ENCODE peak calls at places on chromosome 10, in ten cellular contexts. One of them, this sample, is unnamed.

GRCh38 chr10:58952747-58953466 is 223.5 kb upstream of the PHYHIPL start:
- DNase-seq in prostate gland: peak; percentile 49
- DNase-seq in sigmoid colon: no peak
- DNase-seq in stomach: peak; percentile 46
- DNase-seq in K562: peak; percentile 43
- DNase-seq in endothelial cell of umbilical vein: peak; percentile 47
- DNase-seq in transverse colon: peak; percentile 36
- DNase-seq in GM23338: peak; percentile 74
- DNase-seq in HCT116: peak; percentile 24
- DNase-seq in upper lobe of left lung: no peak
- DNase-seq in this sample: no peak

GRCh38 chr10:12419279-12419847 is 70.0 kb downstream of the CAMK1D start:
- DNase-seq in K562: no peak
- DNase-seq in transverse colon: no peak
- DNase-seq in HCT116: peak; percentile 79
- DNase-seq in stomach: no peak
- DNase-seq in sigmoid colon: peak; percentile 86
- DNase-seq in upper lobe of left lung: no peak
- DNase-seq in prostate gland: no peak
- DNase-seq in endothelial cell of umbilical vein: peak; percentile 61
- DNase-seq in GM23338: no peak
- DNase-seq in this sample: no peak

GRCh38 chr10:111956841-111957240 is 226.7 kb downstream of the GPAM start:
- DNase-seq in transverse colon: no peak
- DNase-seq in endothelial cell of umbilical vein: no peak
- DNase-seq in upper lobe of left lung: no peak
- DNase-seq in GM23338: peak; percentile 2
- DNase-seq in K562: no peak
- DNase-seq in stomach: no peak
- DNase-seq in prostate gland: no peak
- DNase-seq in HCT116: no peak
- DNase-seq in sigmoid colon: no peak
- DNase-seq in this sample: no peak

GRCh38 chr10:44492678-44493077 is 107.8 kb upstream of the CXCL12 start:
- DNase-seq in transverse colon: no peak
- DNase-seq in endothelial cell of umbilical vein: no peak
- DNase-seq in K562: no peak
- DNase-seq in stomach: no peak
- DNase-seq in HCT116: no peak
- DNase-seq in GM23338: no peak
- DNase-seq in sigmoid colon: no peak
- DNase-seq in prostate gland: no peak
- DNase-seq in upper lobe of left lung: no peak
- DNase-seq in this sample: no peak

GRCh38 chr10:76082956-76083355 is 651.5 kb downstream of the LRMDA start:
- DNase-seq in endothelial cell of umbilical vein: no peak
- DNase-seq in K562: no peak
- DNase-seq in prostate gland: no peak
- DNase-seq in transverse colon: peak; percentile 8
- DNase-seq in GM23338: peak; percentile 98
- DNase-seq in stomach: no peak
- DNase-seq in HCT116: peak; percentile 74
- DNase-seq in upper lobe of left lung: no peak
- DNase-seq in sigmoid colon: no peak
- DNase-seq in this sample: no peak

GRCh38 chr10:74738052-74738451 is 88.3 kb upstream of the KAT6B start:
- DNase-seq in prostate gland: no peak
- DNase-seq in transverse colon: no peak
- DNase-seq in HCT116: no peak
- DNase-seq in upper lobe of left lung: no peak
- DNase-seq in K562: no peak
- DNase-seq in sigmoid colon: no peak
- DNase-seq in GM23338: no peak
- DNase-seq in endothelial cell of umbilical vein: peak; percentile 13
- DNase-seq in stomach: no peak
- DNase-seq in this sample: no peak

GRCh38 chr10:58335306-58336005 is 650 bp downstream of the UBE2D1 start:
- DNase-seq in endothelial cell of umbilical vein: peak; percentile 63
- DNase-seq in sigmoid colon: peak; percentile 70
- DNase-seq in GM23338: peak; percentile 53
- DNase-seq in upper lobe of left lung: peak; percentile 35
- DNase-seq in prostate gland: peak; percentile 5
- DNase-seq in HCT116: peak; percentile 27
- DNase-seq in stomach: peak; percentile 26
- DNase-seq in transverse colon: peak; percentile 27
- DNase-seq in K562: peak; percentile 28
- DNase-seq in this sample: no peak

GRCh38 chr10:13716161-13717071 is 129.7 kb downstream of the PRPF18 start:
- DNase-seq in sigmoid colon: no peak
- DNase-seq in stomach: no peak
- DNase-seq in transverse colon: no peak
- DNase-seq in HCT116: no peak
- DNase-seq in K562: no peak
- DNase-seq in upper lobe of left lung: no peak
- DNase-seq in endothelial cell of umbilical vein: peak; percentile 81
- DNase-seq in prostate gland: no peak
- DNase-seq in GM23338: no peak
- DNase-seq in this sample: no peak

GRCh38 chr10:96651998-96652431 is 65.2 kb upstream of the TM9SF3 start:
- DNase-seq in upper lobe of left lung: peak; percentile 61
- DNase-seq in stomach: no peak
- DNase-seq in sigmoid colon: no peak
- DNase-seq in K562: no peak
- DNase-seq in transverse colon: peak; percentile 41
- DNase-seq in prostate gland: no peak
- DNase-seq in GM23338: no peak
- DNase-seq in endothelial cell of umbilical vein: no peak
- DNase-seq in HCT116: no peak
- DNase-seq in this sample: no peak

GRCh38 chr10:53361281-53361680 is 588.7 kb upstream of the MBL2 start:
- DNase-seq in stomach: no peak
- DNase-seq in transverse colon: no peak
- DNase-seq in sigmoid colon: no peak
- DNase-seq in endothelial cell of umbilical vein: no peak
- DNase-seq in upper lobe of left lung: no peak
- DNase-seq in K562: no peak
- DNase-seq in GM23338: no peak
- DNase-seq in prostate gland: no peak
- DNase-seq in HCT116: no peak
- DNase-seq in this sample: no peak

GRCh38 chr10:79046991-79047874 is 21.5 kb upstream of the ZMIZ1 start:
- DNase-seq in prostate gland: no peak
- DNase-seq in GM23338: no peak
- DNase-seq in transverse colon: no peak
- DNase-seq in K562: no peak
- DNase-seq in upper lobe of left lung: peak; percentile 33
- DNase-seq in endothelial cell of umbilical vein: no peak
- DNase-seq in sigmoid colon: peak; percentile 62
- DNase-seq in HCT116: no peak
- DNase-seq in stomach: no peak
- DNase-seq in this sample: no peak

GRCh38 chr10:119663866-119664698 is 12.9 kb downstream of the BAG3 start:
- DNase-seq in upper lobe of left lung: peak; percentile 57
- DNase-seq in sigmoid colon: no peak
- DNase-seq in K562: no peak
- DNase-seq in prostate gland: no peak
- DNase-seq in HCT116: no peak
- DNase-seq in GM23338: no peak
- DNase-seq in stomach: no peak
- DNase-seq in transverse colon: peak; percentile 23
- DNase-seq in endothelial cell of umbilical vein: no peak
- DNase-seq in this sample: no peak

GRCh38 chr10:133420028-133420427 is 4.4 kb downstream of the SPRN start:
- DNase-seq in transverse colon: no peak
- DNase-seq in stomach: no peak
- DNase-seq in upper lobe of left lung: no peak
- DNase-seq in K562: no peak
- DNase-seq in sigmoid colon: no peak
- DNase-seq in endothelial cell of umbilical vein: no peak
- DNase-seq in prostate gland: peak; percentile 3
- DNase-seq in GM23338: no peak
- DNase-seq in HCT116: no peak
- DNase-seq in this sample: no peak

GRCh38 chr10:110206988-110207804 is at the start of gene MXI1:
- DNase-seq in endothelial cell of umbilical vein: peak; percentile 72
- DNase-seq in stomach: peak; percentile 84
- DNase-seq in HCT116: peak; percentile 85
- DNase-seq in upper lobe of left lung: peak; percentile 90
- DNase-seq in transverse colon: peak; percentile 90
- DNase-seq in K562: peak; percentile 64
- DNase-seq in GM23338: peak; percentile 90
- DNase-seq in prostate gland: peak; percentile 82
- DNase-seq in sigmoid colon: peak; percentile 87
- DNase-seq in this sample: no peak
- TF ChIP-seq POLR2AphosphoS5 in endothelial cell of umbilical vein: no peak
- TF ChIP-seq POLR2AphosphoS5 in stomach: peak; percentile 55
- TF ChIP-seq POLR2AphosphoS5 in HCT116: peak; percentile 97
- TF ChIP-seq POLR2AphosphoS5 in upper lobe of left lung: no peak
- TF ChIP-seq POLR2AphosphoS5 in transverse colon: peak; percentile 89
- TF ChIP-seq POLR2AphosphoS5 in K562: peak; percentile 26
- TF ChIP-seq POLR2AphosphoS5 in GM23338: peak; percentile 48
- TF ChIP-seq POLR2AphosphoS5 in prostate gland: peak; percentile 61
- TF ChIP-seq POLR2AphosphoS5 in sigmoid colon: peak; percentile 54
- TF ChIP-seq POLR2AphosphoS5 in this sample: no peak

GRCh38 chr10:7260412-7260900 is 150.4 kb downstream of the SFMBT2 start:
- DNase-seq in K562: peak; percentile 65
- DNase-seq in transverse colon: peak; percentile 44
- DNase-seq in sigmoid colon: peak; percentile 93
- DNase-seq in endothelial cell of umbilical vein: peak; percentile 64
- DNase-seq in upper lobe of left lung: peak; percentile 55
- DNase-seq in prostate gland: peak; percentile 90
- DNase-seq in HCT116: peak; percentile 22
- DNase-seq in stomach: no peak
- DNase-seq in GM23338: peak; percentile 84
- DNase-seq in this sample: no peak
- H3K27ac ChIP-seq in K562: no peak overlapping the region
- H3K27ac ChIP-seq in transverse colon: peak overlapping the region; percentile 41
- H3K27ac ChIP-seq in sigmoid colon: peak overlapping the region; percentile 58
- H3K27ac ChIP-seq in endothelial cell of umbilical vein: no peak overlapping the region
- H3K27ac ChIP-seq in upper lobe of left lung: no peak overlapping the region
- H3K27ac ChIP-seq in prostate gland: peak overlapping the region; percentile 56
- H3K27ac ChIP-seq in HCT116: no peak overlapping the region
- H3K27ac ChIP-seq in stomach: no peak overlapping the region
- H3K27ac ChIP-seq in GM23338: no peak overlapping the region
- H3K27ac ChIP-seq in this sample: peak overlapping the region; percentile 37

GRCh38 chr10:325282-325681 is 190.0 kb downstream of the ZMYND11 start:
- DNase-seq in upper lobe of left lung: no peak
- DNase-seq in sigmoid colon: no peak
- DNase-seq in endothelial cell of umbilical vein: no peak
- DNase-seq in prostate gland: no peak
- DNase-seq in HCT116: no peak
- DNase-seq in stomach: no peak
- DNase-seq in K562: no peak
- DNase-seq in GM23338: no peak
- DNase-seq in transverse colon: no peak
- DNase-seq in this sample: no peak

GRCh38 chr10:326350-326749 is 191.1 kb downstream of the ZMYND11 start:
- DNase-seq in GM23338: no peak
- DNase-seq in stomach: no peak
- DNase-seq in transverse colon: no peak
- DNase-seq in upper lobe of left lung: no peak
- DNase-seq in HCT116: no peak
- DNase-seq in K562: no peak
- DNase-seq in sigmoid colon: no peak
- DNase-seq in prostate gland: no peak
- DNase-seq in endothelial cell of umbilical vein: no peak
- DNase-seq in this sample: no peak

GRCh38 chr10:324593-324992 is 189.3 kb downstream of the ZMYND11 start:
- DNase-seq in stomach: no peak
- DNase-seq in K562: no peak
- DNase-seq in transverse colon: no peak
- DNase-seq in sigmoid colon: no peak
- DNase-seq in endothelial cell of umbilical vein: no peak
- DNase-seq in HCT116: no peak
- DNase-seq in GM23338: no peak
- DNase-seq in prostate gland: no peak
- DNase-seq in upper lobe of left lung: no peak
- DNase-seq in this sample: no peak

GRCh38 chr10:320787-321186 is 185.5 kb downstream of the ZMYND11 start:
- DNase-seq in prostate gland: no peak
- DNase-seq in HCT116: no peak
- DNase-seq in sigmoid colon: no peak
- DNase-seq in stomach: no peak
- DNase-seq in upper lobe of left lung: no peak
- DNase-seq in endothelial cell of umbilical vein: no peak
- DNase-seq in transverse colon: no peak
- DNase-seq in K562: no peak
- DNase-seq in GM23338: no peak
- DNase-seq in this sample: no peak

GRCh38 chr10:323651-324293 is 188.5 kb downstream of the ZMYND11 start:
- DNase-seq in sigmoid colon: peak; percentile 88
- DNase-seq in K562: no peak
- DNase-seq in stomach: peak; percentile 53
- DNase-seq in transverse colon: peak; percentile 52
- DNase-seq in prostate gland: no peak
- DNase-seq in endothelial cell of umbilical vein: peak; percentile 92
- DNase-seq in upper lobe of left lung: peak; percentile 49
- DNase-seq in HCT116: peak; percentile 72
- DNase-seq in GM23338: no peak
- DNase-seq in this sample: no peak
- TF ChIP-seq POLR2AphosphoS5 in sigmoid colon: no peak
- TF ChIP-seq POLR2AphosphoS5 in K562: no peak
- TF ChIP-seq POLR2AphosphoS5 in stomach: no peak
- TF ChIP-seq POLR2AphosphoS5 in transverse colon: no peak
- TF ChIP-seq POLR2AphosphoS5 in prostate gland: no peak
- TF ChIP-seq POLR2AphosphoS5 in endothelial cell of umbilical vein: peak; percentile 42
- TF ChIP-seq POLR2AphosphoS5 in upper lobe of left lung: no peak
- TF ChIP-seq POLR2AphosphoS5 in HCT116: no peak
- TF ChIP-seq POLR2AphosphoS5 in GM23338: no peak
- TF ChIP-seq POLR2AphosphoS5 in this sample: no peak

GRCh38 chr10:32041290-32042028 is 14.8 kb downstream of the KIF5B start:
- DNase-seq in prostate gland: no peak
- DNase-seq in upper lobe of left lung: no peak
- DNase-seq in endothelial cell of umbilical vein: no peak
- DNase-seq in K562: no peak
- DNase-seq in sigmoid colon: no peak
- DNase-seq in GM23338: no peak
- DNase-seq in HCT116: no peak
- DNase-seq in stomach: no peak
- DNase-seq in transverse colon: no peak
- DNase-seq in this sample: no peak
- H3K27ac ChIP-seq in prostate gland: no peak overlapping the region
- H3K27ac ChIP-seq in upper lobe of left lung: no peak overlapping the region
- H3K27ac ChIP-seq in endothelial cell of umbilical vein: no peak overlapping the region
- H3K27ac ChIP-seq in K562: no peak overlapping the region
- H3K27ac ChIP-seq in sigmoid colon: peak overlapping the region; percentile 34
- H3K27ac ChIP-seq in GM23338: no peak overlapping the region
- H3K27ac ChIP-seq in HCT116: no peak overlapping the region
- H3K27ac ChIP-seq in stomach: no peak overlapping the region
- H3K27ac ChIP-seq in transverse colon: peak overlapping the region; percentile 54
- H3K27ac ChIP-seq in this sample: peak overlapping the region; percentile 17

DNA sequence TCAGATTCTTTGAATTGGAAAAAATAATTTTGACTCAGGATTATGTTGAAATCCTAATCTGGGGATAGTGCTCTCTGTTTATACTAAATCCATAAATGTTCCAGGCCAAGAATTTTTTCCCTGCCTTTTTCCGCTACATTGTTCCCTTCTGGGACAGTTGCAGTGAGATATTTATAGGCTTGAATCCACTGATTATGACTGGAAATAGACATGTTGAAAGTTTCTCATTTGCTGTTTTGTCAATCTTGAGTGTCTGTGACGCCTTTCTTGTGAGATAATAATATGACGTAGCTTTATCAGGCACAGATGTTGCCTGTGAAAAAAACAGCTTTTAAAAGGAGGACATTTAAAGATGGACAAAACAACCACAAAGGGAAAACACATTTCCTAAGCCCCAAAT is 155.9 kb downstream of the ARID5B start:
- DNase-seq in upper lobe of left lung: no peak
- DNase-seq in HCT116: no peak
- DNase-seq in GM23338: no peak
- DNase-seq in endothelial cell of umbilical vein: no peak
- DNase-seq in prostate gland: no peak
- DNase-seq in K562: no peak
- DNase-seq in stomach: no peak
- DNase-seq in transverse colon: no peak
- DNase-seq in sigmoid colon: no peak
- DNase-seq in this sample: no peak
- TF ChIP-seq POLR2AphosphoS5 in upper lobe of left lung: peak; percentile 66
- TF ChIP-seq POLR2AphosphoS5 in HCT116: no peak
- TF ChIP-seq POLR2AphosphoS5 in GM23338: no peak
- TF ChIP-seq POLR2AphosphoS5 in endothelial cell of umbilical vein: no peak
- TF ChIP-seq POLR2AphosphoS5 in prostate gland: no peak
- TF ChIP-seq POLR2AphosphoS5 in K562: no peak
- TF ChIP-seq POLR2AphosphoS5 in stomach: peak; percentile 37
- TF ChIP-seq POLR2AphosphoS5 in transverse colon: peak; percentile 52
- TF ChIP-seq POLR2AphosphoS5 in sigmoid colon: peak; percentile 52
- TF ChIP-seq POLR2AphosphoS5 in this sample: peak; percentile 69